ENCODE peak calls at places on chromosomes 5 and 9, in six cellular contexts. One of them, this sample, is unnamed.

GRCh38 chr5:116358911-116359418 is 215.7 kb downstream of the SEMA6A start:
- DNase-seq in CD8-positive, alpha-beta T cell: no peak
- DNase-seq in endodermal cell: no peak
- DNase-seq in heart left ventricle: no peak
- DNase-seq in fibroblast of lung: no peak
- DNase-seq in CD4-positive, alpha-beta T cell: no peak
- DNase-seq in this sample: no peak

GRCh38 chr5:114360816-114361723 is 800 bp upstream of the KCNN2 start:
- DNase-seq in endodermal cell: peak; percentile 95
- DNase-seq in heart left ventricle: peak; percentile 35
- DNase-seq in fibroblast of lung: peak; percentile 45
- DNase-seq in CD4-positive, alpha-beta T cell: no peak
- DNase-seq in CD8-positive, alpha-beta T cell: no peak
- DNase-seq in this sample: peak; percentile 59

GRCh38 chr9:18985464-18985951 is 47.5 kb downstream of the SAXO1 start:
- DNase-seq in CD8-positive, alpha-beta T cell: no peak
- DNase-seq in CD4-positive, alpha-beta T cell: no peak
- DNase-seq in heart left ventricle: no peak
- DNase-seq in fibroblast of lung: no peak
- DNase-seq in endodermal cell: no peak
- DNase-seq in this sample: no peak

GRCh38 chr9:34971146-34971811 is 13.2 kb downstream of the PHF24 start:
- DNase-seq in fibroblast of lung: no peak
- DNase-seq in heart left ventricle: no peak
- DNase-seq in CD4-positive, alpha-beta T cell: no peak
- DNase-seq in endodermal cell: no peak
- DNase-seq in CD8-positive, alpha-beta T cell: no peak
- DNase-seq in this sample: no peak

GRCh38 chr5:150301170-150301505 is 1.6 kb downstream of the ARSI start:
- DNase-seq in fibroblast of lung: peak; percentile 59
- DNase-seq in CD4-positive, alpha-beta T cell: no peak
- DNase-seq in endodermal cell: no peak
- DNase-seq in CD8-positive, alpha-beta T cell: no peak
- DNase-seq in heart left ventricle: no peak
- DNase-seq in this sample: peak; percentile 85

GRCh38 chr5:65102826-65103673 is 334.3 kb downstream of the CWC27 start:
- DNase-seq in CD8-positive, alpha-beta T cell: peak; percentile 59
- DNase-seq in fibroblast of lung: peak; percentile 51
- DNase-seq in endodermal cell: peak; percentile 79
- DNase-seq in heart left ventricle: peak; percentile 71
- DNase-seq in CD4-positive, alpha-beta T cell: peak; percentile 31
- DNase-seq in this sample: peak; percentile 80

GRCh38 chr9:71819115-71819739 is 50.9 kb upstream of the CEMIP2 start:
- DNase-seq in CD8-positive, alpha-beta T cell: peak; percentile 42
- DNase-seq in endodermal cell: peak; percentile 64
- DNase-seq in CD4-positive, alpha-beta T cell: peak; percentile 25
- DNase-seq in fibroblast of lung: peak; percentile 50
- DNase-seq in heart left ventricle: no peak
- DNase-seq in this sample: peak; percentile 29

GRCh38 chr5:55864606-55865541 is 13.7 kb downstream of the IL31RA start:
- DNase-seq in fibroblast of lung: peak; percentile 32
- DNase-seq in CD8-positive, alpha-beta T cell: no peak
- DNase-seq in endodermal cell: no peak
- DNase-seq in CD4-positive, alpha-beta T cell: no peak
- DNase-seq in heart left ventricle: no peak
- DNase-seq in this sample: no peak

GRCh38 chr9:121399883-121400607 is 30.0 kb upstream of the STOM start:
- DNase-seq in CD8-positive, alpha-beta T cell: no peak
- DNase-seq in endodermal cell: no peak
- DNase-seq in CD4-positive, alpha-beta T cell: no peak
- DNase-seq in heart left ventricle: no peak
- DNase-seq in fibroblast of lung: peak; percentile 85
- DNase-seq in this sample: no peak

GRCh38 chr5:80406980-80407734 is 707 bp upstream of the ZFYVE16 start:
- DNase-seq in CD8-positive, alpha-beta T cell: no peak
- DNase-seq in fibroblast of lung: peak; percentile 40
- DNase-seq in heart left ventricle: peak; percentile 42
- DNase-seq in CD4-positive, alpha-beta T cell: peak; percentile 3
- DNase-seq in endodermal cell: peak; percentile 42
- DNase-seq in this sample: peak; percentile 9

GRCh38 chr5:140633081-140633471 is at the start of gene CD14:
- DNase-seq in endodermal cell: no peak
- DNase-seq in heart left ventricle: peak; percentile 75
- DNase-seq in CD4-positive, alpha-beta T cell: no peak
- DNase-seq in CD8-positive, alpha-beta T cell: no peak
- DNase-seq in fibroblast of lung: peak; percentile 24
- DNase-seq in this sample: peak; percentile 42

GRCh38 chr5:137264041-137264440 is 235.1 kb downstream of the SPOCK1 start:
- DNase-seq in CD8-positive, alpha-beta T cell: no peak
- DNase-seq in CD4-positive, alpha-beta T cell: no peak
- DNase-seq in fibroblast of lung: no peak
- DNase-seq in endodermal cell: no peak
- DNase-seq in heart left ventricle: no peak
- DNase-seq in this sample: no peak

GRCh38 chr5:107331882-107332281 is 338.9 kb downstream of the EFNA5 start:
- DNase-seq in fibroblast of lung: no peak
- DNase-seq in CD4-positive, alpha-beta T cell: no peak
- DNase-seq in endodermal cell: no peak
- DNase-seq in CD8-positive, alpha-beta T cell: no peak
- DNase-seq in heart left ventricle: no peak
- DNase-seq in this sample: no peak

GRCh38 chr9:134618823-134619454 is 22.7 kb upstream of the COL5A1 start:
- DNase-seq in fibroblast of lung: no peak
- DNase-seq in CD8-positive, alpha-beta T cell: no peak
- DNase-seq in CD4-positive, alpha-beta T cell: no peak
- DNase-seq in heart left ventricle: no peak
- DNase-seq in endodermal cell: peak; percentile 14
- DNase-seq in this sample: no peak

DNA sequence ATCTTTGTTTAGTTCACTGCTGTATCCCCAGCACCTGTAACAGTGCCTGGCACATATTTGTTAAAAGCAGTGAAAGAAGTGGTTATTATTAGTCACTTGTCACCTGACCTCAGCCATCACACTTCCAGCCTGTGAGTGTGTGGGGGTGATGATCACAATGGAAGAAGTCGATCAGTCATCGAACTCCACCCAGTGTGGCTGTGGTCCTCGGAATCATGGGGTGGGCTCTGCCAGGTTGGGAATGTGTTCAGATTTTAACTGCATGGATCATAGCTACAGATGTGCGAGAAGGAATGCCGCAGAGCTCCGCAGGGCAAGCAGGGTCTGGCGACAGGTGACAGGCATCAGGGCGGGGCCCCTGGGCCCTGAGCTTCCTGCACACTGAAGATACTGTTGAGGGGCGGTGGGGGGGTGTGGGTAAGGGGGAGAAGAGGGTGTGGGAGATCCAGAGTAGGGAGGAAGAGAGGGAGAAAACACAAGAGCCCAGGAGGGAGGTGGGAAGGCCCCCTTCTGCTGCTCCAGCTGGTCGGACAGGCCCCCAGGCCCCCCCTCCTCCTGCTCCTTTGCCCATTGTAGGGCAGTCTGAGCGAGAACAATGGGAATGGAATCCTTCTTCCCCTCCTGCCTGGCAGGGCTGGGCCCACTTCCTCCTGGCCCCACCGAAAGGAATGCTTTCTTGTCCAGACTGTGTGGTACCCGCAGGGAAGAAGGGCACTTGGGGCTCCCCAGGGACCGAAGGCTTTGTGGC is 89.6 kb downstream of the SPRY4 start:
- DNase-seq in CD4-positive, alpha-beta T cell: no peak
- DNase-seq in CD8-positive, alpha-beta T cell: no peak
- DNase-seq in fibroblast of lung: no peak
- DNase-seq in heart left ventricle: no peak
- DNase-seq in endodermal cell: peak; percentile 80
- DNase-seq in this sample: peak; percentile 42
- H3K27ac ChIP-seq in CD4-positive, alpha-beta T cell: no peak overlapping the region
- H3K27ac ChIP-seq in CD8-positive, alpha-beta T cell: no peak overlapping the region
- H3K27ac ChIP-seq in fibroblast of lung: no peak overlapping the region
- H3K27ac ChIP-seq in heart left ventricle: no peak overlapping the region
- H3K27ac ChIP-seq in endodermal cell: peak overlapping the region; percentile 97
- H3K27ac ChIP-seq in this sample: peak overlapping the region; percentile 83

DNA sequence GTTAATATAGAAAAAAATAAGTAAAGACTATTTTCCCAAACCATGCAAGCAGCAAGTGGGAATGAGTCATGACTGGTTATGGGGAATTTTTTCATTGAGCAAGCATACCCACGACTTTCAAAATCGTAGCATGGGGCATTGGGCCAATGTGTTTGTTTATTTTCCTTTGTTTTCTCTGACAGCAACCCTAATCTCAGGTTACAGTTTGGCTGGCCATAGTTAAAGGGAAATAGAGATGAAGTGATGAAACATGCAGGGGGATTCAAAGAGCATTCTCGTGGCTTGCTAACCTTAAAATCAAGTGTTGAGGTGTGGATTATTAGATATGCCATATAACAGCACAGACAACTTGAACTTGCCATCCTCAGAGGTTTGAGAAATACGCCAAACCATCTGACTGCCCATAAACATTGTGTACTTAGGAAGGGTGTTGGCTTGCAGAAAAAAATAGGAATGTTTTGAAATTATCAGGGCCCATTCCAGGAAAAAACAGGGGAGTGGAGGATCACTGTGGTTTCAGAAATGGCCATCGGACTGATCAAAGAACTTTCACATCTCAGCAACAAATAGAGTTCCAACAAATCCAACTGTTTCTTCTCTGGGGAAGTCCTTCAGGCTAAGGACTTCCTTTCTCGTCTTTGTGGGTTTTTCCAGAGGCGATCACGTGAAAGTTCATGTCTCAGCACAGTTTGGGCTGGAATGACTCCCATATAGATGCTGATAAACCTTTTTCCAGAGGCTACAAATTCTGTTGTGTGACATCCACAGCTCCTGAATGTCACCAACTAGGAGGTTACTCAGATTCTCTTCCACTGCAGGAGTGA is 259.1 kb downstream of the SYK start:
- DNase-seq in CD8-positive, alpha-beta T cell: no peak
- DNase-seq in CD4-positive, alpha-beta T cell: no peak
- DNase-seq in endodermal cell: no peak
- DNase-seq in fibroblast of lung: peak; percentile 100
- DNase-seq in heart left ventricle: no peak
- DNase-seq in this sample: no peak
- H3K27ac ChIP-seq in CD8-positive, alpha-beta T cell: no peak overlapping the region
- H3K27ac ChIP-seq in CD4-positive, alpha-beta T cell: no peak overlapping the region
- H3K27ac ChIP-seq in endodermal cell: no peak overlapping the region
- H3K27ac ChIP-seq in fibroblast of lung: peak overlapping the region; percentile 86
- H3K27ac ChIP-seq in heart left ventricle: peak overlapping the region; percentile 18
- H3K27ac ChIP-seq in this sample: no peak overlapping the region

DNA sequence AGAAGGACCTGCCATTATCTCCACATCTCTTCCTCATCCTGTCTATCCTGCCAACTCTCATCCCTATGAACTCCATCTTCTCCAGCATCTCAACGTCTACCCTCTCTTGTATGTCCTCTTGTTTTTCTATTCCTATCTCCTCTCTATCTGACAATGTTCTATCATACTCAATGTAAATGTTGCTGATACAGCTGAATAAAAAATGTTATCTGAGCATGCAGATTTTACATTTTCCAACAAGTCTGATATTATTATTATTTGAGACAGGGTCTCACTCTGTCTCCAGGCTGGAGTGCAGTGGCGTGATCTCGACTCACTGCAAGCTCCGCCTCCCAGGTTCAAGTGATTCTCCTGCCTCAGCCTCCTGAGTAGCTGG is 56.0 kb upstream of the RAI14 start:
- DNase-seq in fibroblast of lung: no peak
- DNase-seq in CD8-positive, alpha-beta T cell: no peak
- DNase-seq in heart left ventricle: no peak
- DNase-seq in CD4-positive, alpha-beta T cell: no peak
- DNase-seq in endodermal cell: no peak
- DNase-seq in this sample: no peak
- H3K27ac ChIP-seq in fibroblast of lung: no peak overlapping the region
- H3K27ac ChIP-seq in CD8-positive, alpha-beta T cell: no peak overlapping the region
- H3K27ac ChIP-seq in heart left ventricle: no peak overlapping the region
- H3K27ac ChIP-seq in CD4-positive, alpha-beta T cell: no peak overlapping the region
- H3K27ac ChIP-seq in endodermal cell: no peak overlapping the region
- H3K27ac ChIP-seq in this sample: no peak overlapping the region

DNA sequence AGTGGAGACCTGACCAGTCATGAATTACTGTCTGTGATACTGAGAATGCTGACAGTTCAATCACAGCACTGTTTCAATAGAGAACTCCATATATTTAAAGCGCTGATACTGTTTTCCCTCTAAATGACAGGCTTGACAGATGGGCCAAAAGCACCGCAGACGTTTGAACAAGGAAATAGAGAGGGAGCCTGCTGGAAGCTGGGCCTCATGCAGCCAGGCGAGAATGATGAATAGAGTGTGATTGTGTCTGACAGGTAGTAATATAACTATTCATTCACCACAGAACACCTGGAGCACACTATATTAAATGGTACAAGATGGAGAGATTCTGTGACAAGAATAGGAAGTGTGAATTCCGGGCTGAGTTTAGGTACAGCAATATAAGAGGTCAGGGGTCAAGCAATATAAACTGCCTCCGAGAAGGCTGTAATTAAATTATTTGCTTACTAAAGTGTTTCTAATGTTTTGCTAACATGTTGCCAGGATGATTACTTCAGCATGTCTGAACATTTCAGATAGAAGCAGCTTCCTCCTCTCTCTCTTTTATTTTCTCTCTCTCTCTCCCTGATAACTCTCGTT is 297.7 kb downstream of the CSNK1G3 start:
- DNase-seq in CD4-positive, alpha-beta T cell: no peak
- DNase-seq in fibroblast of lung: no peak
- DNase-seq in heart left ventricle: no peak
- DNase-seq in CD8-positive, alpha-beta T cell: no peak
- DNase-seq in endodermal cell: no peak
- DNase-seq in this sample: peak; percentile 31
- H3K27ac ChIP-seq in CD4-positive, alpha-beta T cell: no peak overlapping the region
- H3K27ac ChIP-seq in fibroblast of lung: no peak overlapping the region
- H3K27ac ChIP-seq in heart left ventricle: peak overlapping the region; percentile 31
- H3K27ac ChIP-seq in CD8-positive, alpha-beta T cell: no peak overlapping the region
- H3K27ac ChIP-seq in endodermal cell: peak overlapping the region; percentile 74
- H3K27ac ChIP-seq in this sample: peak overlapping the region; percentile 19

DNA sequence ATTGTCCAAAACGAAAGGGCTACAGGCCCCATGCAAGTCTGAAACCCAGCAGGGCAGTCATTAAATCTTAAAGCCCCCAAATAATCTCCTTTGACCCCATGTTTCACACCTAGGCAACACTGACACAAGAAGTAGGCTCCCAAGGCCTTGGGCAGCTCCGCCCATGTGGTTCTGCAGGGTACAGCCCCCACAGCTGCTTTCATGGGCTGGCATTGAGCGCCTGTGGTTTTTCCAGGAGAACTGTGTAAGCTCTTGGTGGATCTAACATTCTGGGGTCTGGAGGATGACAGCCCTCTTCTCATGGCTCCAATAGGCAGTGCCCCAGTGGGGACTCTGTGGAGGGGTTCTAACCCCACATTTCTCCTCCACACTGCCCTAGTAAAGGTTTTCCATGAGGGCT is 623.5 kb downstream of the PRR16 start:
- DNase-seq in fibroblast of lung: no peak
- DNase-seq in endodermal cell: no peak
- DNase-seq in heart left ventricle: no peak
- DNase-seq in CD4-positive, alpha-beta T cell: no peak
- DNase-seq in CD8-positive, alpha-beta T cell: no peak
- DNase-seq in this sample: no peak
- H3K27ac ChIP-seq in fibroblast of lung: no peak overlapping the region
- H3K27ac ChIP-seq in endodermal cell: no peak overlapping the region
- H3K27ac ChIP-seq in heart left ventricle: no peak overlapping the region
- H3K27ac ChIP-seq in CD4-positive, alpha-beta T cell: no peak overlapping the region
- H3K27ac ChIP-seq in CD8-positive, alpha-beta T cell: no peak overlapping the region
- H3K27ac ChIP-seq in this sample: no peak overlapping the region

This sample was measured in WERI-Rb-1.